ENCODE peak calls at places on chromosome 11, in five cellular contexts. X is A549, S is brain microvascular endothelial cell, T is astrocyte of the spinal cord, Q is glutamatergic neuron. W is an unnamed sample.

GRCh38 chr11:115644846-115645245 is 140.6 kb upstream of the CADM1 start:
- DNase-seq in T (peak), Q (no peak), X (no peak), S (no peak), W (peak)

GRCh38 chr11:131491503-131491902 is 121.1 kb downstream of the NTM start:
- DNase-seq in Q (no peak), X (no peak), S (peak), T (no peak), W (no peak)

GRCh38 chr11:120052196-120052775 is 85.6 kb downstream of the TRIM29 start:
- DNase-seq in T (no peak), X (no peak), Q (no peak), S (no peak), W (no peak)

GRCh38 chr11:70892889-70893288 is 359.5 kb downstream of the SHANK2 start:
- DNase-seq in T (no peak), S (no peak), Q (no peak), X (no peak), W (no peak)

GRCh38 chr11:120563698-120564572 is 52.4 kb downstream of the GRIK4 start:
- DNase-seq in X (no peak), S (no peak), Q (peak), T (peak), W (peak)

GRCh38 chr11:117146521-117146920 is 2.4 kb downstream of the PAFAH1B2 start:
- DNase-seq in Q (no peak), T (peak), S (peak), X (no peak), W (no peak)

GRCh38 chr11:122668562-122669090 is 13.1 kb downstream of the UBASH3B start:
- DNase-seq in T (peak), Q (no peak), S (peak), X (peak), W (no peak)

GRCh38 chr11:126034026-126034822 is 28.4 kb downstream of the CDON start:
- DNase-seq in S (no peak), X (no peak), Q (no peak), T (no peak), W (peak)

GRCh38 chr11:126492331-126492730 is 136.8 kb downstream of the ST3GAL4 start:
- DNase-seq in X (no peak), Q (no peak), S (no peak), T (no peak), W (no peak)

GRCh38 chr11:118883004-118883367 is 706 bp upstream of the CXCR5 start:
- DNase-seq in X (no peak), S (no peak), Q (no peak), T (no peak), W (no peak)

GRCh38 chr11:46675288-46675851 is 25.0 kb downstream of the ARHGAP1 start:
- DNase-seq in T (peak), X (peak), S (no peak), Q (no peak), W (no peak)

GRCh38 chr11:12540913-12541587 is 133.2 kb upstream of the TEAD1 start:
- DNase-seq in Q (no peak), X (peak), T (peak), S (peak), W (no peak)

GRCh38 chr11:108666373-108666772 is 1.5 kb downstream of the DDX10 start:
- DNase-seq in T (no peak), S (no peak), X (no peak), Q (no peak), W (no peak)

GRCh38 chr11:7759010-7759409 is 37.7 kb downstream of the OR5P2 start:
- DNase-seq in Q (no peak), X (no peak), S (no peak), T (no peak), W (no peak)

GRCh38 chr11:44910591-44910990 is 40.1 kb downstream of the TP53I11 start:
- DNase-seq in Q (no peak), X (no peak), T (no peak), S (no peak), W (no peak)

GRCh38 chr11:10514713-10515112 is 26.3 kb downstream of the RNF141 start:
- DNase-seq in X (no peak), T (no peak), S (peak), Q (no peak), W (no peak)

GRCh38 chr11:11636671-11637070 is 14.9 kb upstream of the GALNT18 start:
- DNase-seq in T (no peak), Q (no peak), X (no peak), S (no peak), W (no peak)

GRCh38 chr11:34176980-34177319 is 71.5 kb downstream of the NAT10 start:
- DNase-seq in X (no peak), S (no peak), T (no peak), Q (no peak), W (no peak)

GRCh38 chr11:35083181-35084061 is 55.5 kb upstream of the CD44 start:
- DNase-seq in Q (no peak), S (peak), T (peak), X (peak), W (no peak)

GRCh38 chr11:59186130-59186594 is 14.2 kb downstream of the DTX4 start:
- DNase-seq in T (no peak), X (peak), Q (peak), S (no peak), W (peak)

GRCh38 chr11:46886211-46886610 is 32.1 kb downstream of the LRP4 start:
- DNase-seq in T (no peak), X (no peak), Q (no peak), S (no peak), W (no peak)

GRCh38 chr11:114820621-114821020 is 142.3 kb downstream of the NXPE2 start:
- DNase-seq in S (no peak), T (no peak), Q (no peak), X (no peak), W (no peak)

GRCh38 chr11:106381895-106382294 is 304.4 kb downstream of the AASDHPPT start:
- DNase-seq in S (no peak), Q (no peak), T (no peak), X (no peak), W (no peak)

GRCh38 chr11:123588117-123588815 is 66.2 kb downstream of the SCN3B start:
- DNase-seq in Q (no peak), X (peak), S (no peak), T (no peak), W (no peak)

GRCh38 chr11:71364176-71364671 is 84.0 kb downstream of the DHCR7 start:
- DNase-seq in X (no peak), Q (peak), S (no peak), T (no peak), W (no peak)

GRCh38 chr11:105265859-105266258 is 126.3 kb upstream of the CARD18 start:
- DNase-seq in T (peak), X (no peak), S (peak), Q (no peak), W (no peak)

GRCh38 chr11:124898711-124899110 is 1.0 kb upstream of the ROBO4 start:
- DNase-seq in S (no peak), X (no peak), Q (no peak), T (no peak), W (no peak)

GRCh38 chr11:128022761-128023160 is 564.6 kb downstream of the ETS1 start:
- DNase-seq in Q (no peak), S (no peak), T (no peak), X (no peak), W (no peak)

GRCh38 chr11:128021304-128022006 is 565.9 kb downstream of the ETS1 start:
- DNase-seq in T (no peak), Q (peak), X (no peak), S (no peak), W (peak)

GRCh38 chr11:128026596-128026995 is 560.8 kb downstream of the ETS1 start:
- DNase-seq in X (peak), S (peak), Q (no peak), T (peak), W (no peak)

GRCh38 chr11:128018692-128019091 is 568.7 kb downstream of the ETS1 start:
- DNase-seq in X (no peak), S (no peak), T (no peak), Q (no peak), W (no peak)

GRCh38 chr11:128022007-128022368 is 565.4 kb downstream of the ETS1 start:
- DNase-seq in X (no peak), S (peak), Q (no peak), T (peak), W (no peak)
- TF ChIP-seq CTCF in X (no peak), S (no peak), Q (no peak), T (no peak), W (peak)

GRCh38 chr11:63745304-63746170 is 23.0 kb downstream of the ZFTA start:
- DNase-seq in Q (no peak), X (no peak), T (no peak), S (no peak), W (no peak)
- TF ChIP-seq CTCF in Q (no peak), X (peak), T (no peak), S (peak), W (no peak)

DNA sequence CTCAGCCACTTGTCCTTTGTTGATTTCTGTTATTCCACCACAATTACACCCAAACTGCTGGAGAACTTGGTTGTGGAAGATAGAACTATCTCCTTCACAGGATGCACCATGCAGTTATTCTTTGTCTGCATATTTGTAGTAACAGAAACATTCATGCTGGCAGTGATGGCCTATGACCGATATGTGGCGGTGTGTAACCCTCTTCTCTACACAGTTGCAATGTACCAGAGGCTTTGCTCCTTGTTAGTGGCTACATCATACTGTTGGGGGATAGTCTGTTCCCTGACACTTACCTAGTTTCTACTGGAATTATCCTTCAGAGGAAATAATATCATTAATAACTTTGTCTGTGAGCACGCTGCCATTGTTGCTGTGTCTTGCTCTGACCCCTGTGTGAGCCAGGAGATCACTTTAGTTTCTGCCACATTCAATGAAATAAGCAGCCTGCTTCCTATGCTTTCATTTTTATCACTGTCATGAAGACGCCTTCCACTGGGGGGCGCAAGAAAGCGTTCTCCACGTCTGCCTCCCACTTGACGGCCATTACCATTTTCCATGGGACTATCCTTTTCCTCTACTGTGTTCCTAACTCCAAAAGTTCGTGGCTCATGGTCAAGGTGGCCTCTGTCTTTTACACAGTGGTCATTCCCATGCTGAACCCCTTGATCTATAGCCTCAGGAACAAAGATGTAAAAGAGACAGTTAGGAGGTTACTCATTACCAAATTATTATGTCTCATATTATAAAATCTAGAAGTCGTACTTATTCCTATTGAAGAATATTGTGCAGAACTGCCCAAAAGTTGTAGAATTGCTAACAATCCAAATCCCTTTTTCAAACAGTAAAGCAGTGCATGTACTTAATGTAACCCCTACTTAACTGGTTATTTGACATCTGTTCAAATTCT is 53.2 kb downstream of the OR4C6 start:
- DNase-seq in X (peak), S (no peak), T (no peak), Q (no peak), W (no peak)
- TF ChIP-seq CTCF in X (no peak), S (peak), T (no peak), Q (no peak), W (no peak)

DNA sequence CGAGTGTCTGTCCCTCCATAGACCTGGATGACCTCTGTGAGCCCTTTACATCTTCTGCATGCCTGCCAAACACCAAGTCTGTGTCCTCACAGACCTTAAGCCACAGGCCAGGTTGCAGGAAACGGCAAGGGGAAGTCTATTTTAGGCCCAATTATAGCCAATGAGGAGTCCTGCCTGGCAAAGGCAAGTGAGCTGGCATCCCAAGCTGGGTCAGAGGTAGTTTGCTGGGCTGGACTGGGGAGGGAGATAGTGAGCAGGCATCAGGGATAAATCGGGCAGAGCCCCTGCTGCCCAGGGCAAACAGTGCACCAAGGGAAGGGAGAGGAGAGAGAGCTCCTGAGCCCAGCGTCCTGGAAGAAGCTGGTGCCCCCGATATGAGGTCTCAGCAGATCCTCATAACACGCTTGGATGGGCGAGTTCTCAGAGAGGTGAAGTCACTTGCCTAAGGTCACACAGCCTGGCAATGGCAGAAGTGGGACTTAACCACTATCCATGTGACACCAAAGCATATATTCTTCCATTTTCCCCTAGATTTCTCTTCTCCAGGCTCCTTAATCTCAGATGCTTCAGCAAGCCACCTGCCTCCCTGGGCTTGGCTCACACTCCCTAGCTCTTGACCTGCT is 3.7 kb upstream of the RELT start:
- DNase-seq in Q (no peak), S (peak), T (no peak), X (peak), W (no peak)
- TF ChIP-seq CTCF in Q (no peak), S (peak), T (peak), X (no peak), W (no peak)

GRCh38 chr11:85784480-85784879 is 26.5 kb downstream of the SYTL2 start:
- DNase-seq in Q (no peak), S (no peak), T (no peak), X (no peak), W (no peak)
- TF ChIP-seq CTCF in Q (no peak), S (no peak), T (no peak), X (no peak), W (no peak)

DNA sequence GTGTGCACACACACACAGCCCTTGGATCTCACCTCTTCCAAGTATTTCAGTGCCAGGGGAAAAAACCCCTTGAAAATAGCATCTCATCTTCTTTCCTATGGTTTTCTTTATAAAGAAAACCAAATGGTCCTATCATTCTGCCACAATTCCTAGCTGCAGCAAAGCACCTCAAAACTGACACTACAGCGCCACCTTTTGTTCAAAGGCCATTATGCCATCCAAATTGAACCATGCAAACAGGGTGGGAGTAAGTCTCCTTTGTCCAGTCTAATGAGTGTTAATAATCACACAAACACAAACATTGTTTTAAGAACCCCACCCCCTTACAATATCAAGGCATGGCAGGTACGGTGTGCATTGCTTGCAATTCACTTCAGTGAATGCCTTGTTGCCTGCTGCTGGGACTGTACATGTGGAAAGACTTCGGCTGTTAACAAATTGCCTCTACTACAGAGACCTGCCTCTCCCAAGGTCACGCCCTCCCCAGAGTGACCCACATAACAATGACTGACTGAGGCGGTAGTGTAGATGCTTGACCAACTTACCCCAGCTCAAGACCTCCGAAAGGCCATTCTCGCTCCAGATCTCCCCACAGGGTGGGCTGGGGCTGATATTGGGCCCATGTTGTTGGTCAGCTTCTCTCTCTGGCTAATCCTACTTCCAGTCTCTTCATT is 31.7 kb downstream of the FAM181B start:
- DNase-seq in S (peak), X (peak), T (peak), Q (peak), W (peak)
- TF ChIP-seq CTCF in S (peak), X (peak), T (peak), Q (peak), W (peak)

DNA sequence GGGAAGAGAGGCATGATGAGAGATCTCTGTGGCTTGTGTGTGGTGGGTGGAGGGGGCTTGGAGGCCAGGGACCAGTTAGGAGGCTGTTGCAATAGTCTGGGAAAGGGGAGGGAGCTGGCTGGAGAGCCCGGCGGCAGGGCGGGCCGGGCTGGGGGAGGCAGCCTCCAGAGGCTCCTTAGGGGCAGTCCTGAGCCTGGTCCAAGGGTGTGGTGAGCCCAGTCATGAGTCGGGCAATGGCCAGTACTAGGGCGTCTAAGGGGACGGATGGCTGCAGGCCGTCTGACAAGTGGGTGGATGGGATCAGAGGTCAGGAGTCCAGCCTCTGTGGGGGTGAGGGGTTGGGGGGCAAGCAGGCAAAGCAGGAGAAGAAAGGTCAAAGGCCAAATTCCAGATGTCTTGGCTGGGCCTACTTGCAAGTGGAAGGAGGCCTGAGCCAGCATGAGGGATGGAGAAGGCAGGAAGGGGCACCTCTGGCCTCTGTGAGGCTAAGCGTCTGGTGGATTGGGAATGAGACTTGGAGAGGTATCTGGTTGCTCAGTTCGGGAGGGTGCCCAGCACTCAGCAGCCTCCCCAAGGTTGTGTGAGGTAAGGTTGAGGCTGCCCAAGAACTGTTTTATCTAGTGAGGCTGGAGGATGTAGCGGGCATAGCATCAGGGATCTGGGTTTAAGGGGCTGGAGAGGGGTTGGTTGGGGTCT is 6.0 kb upstream of the CD248 start:
- DNase-seq in Q (no peak), T (no peak), X (no peak), S (no peak), W (no peak)
- TF ChIP-seq CTCF in Q (no peak), T (no peak), X (no peak), S (no peak), W (no peak)

DNA sequence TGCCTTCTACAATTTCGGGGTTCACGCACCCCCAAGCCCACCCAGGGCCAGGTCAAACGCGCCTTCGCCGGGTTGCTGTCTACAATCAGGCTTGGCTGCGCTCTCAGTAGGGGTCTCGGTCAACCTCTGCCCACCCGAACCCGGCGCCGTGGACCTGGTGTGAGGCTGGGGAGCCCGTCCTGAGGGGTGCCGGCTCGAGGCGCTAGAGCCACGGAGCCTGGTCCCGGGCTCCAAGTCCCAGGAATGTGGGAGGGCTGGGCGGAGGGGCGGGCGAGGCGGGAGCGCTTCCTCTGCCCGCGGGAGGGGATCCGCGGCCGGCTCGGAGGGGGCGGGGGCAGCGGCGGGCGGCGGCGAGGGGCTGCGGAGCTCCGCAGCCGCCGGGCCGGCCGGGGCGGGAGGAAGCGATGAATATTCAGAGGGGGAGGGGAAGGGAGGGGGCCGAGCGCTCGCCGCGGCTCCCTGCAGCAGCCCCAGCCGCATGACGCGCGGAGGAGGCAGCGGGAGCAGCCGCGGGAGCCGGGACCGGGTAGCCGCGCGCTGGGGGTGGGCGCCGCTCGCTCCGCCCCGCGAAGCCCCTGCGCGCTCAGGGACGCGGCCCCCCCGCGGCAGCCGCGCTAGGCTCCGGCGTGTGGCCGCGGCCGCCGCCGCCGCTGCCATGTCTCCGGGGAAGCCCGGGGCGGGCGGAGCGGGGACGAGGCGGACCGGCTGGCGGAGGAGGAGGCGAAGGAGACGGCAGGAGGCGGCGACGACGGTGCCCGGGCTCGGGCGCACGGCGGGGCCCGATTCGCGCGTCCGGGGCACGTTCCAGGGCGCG is at the start of gene PTPRJ:
- DNase-seq in T (peak), S (no peak), X (peak), Q (peak), W (peak)
- TF ChIP-seq CTCF in T (no peak), S (no peak), X (no peak), Q (no peak), W (no peak)